ENCODE peak calls at places on chromosomes 16 and 17, in five cellular contexts. R is EH, P is C1 segment of cervical spinal cord, Y is DMS 273 treated with DMSO at 0.1 percent for 48 hours, L is psoas muscle. D is an unnamed sample.
A peak's percentile ranks its signal among the peaks of the same experiment; 100 is the strongest.

GRCh38 chr17:6608321-6608720 is 32.2 kb downstream of the KIAA0753 start:
- DNase-seq in R (peak; percentile 36), P (no peak), Y (no peak), L (no peak), D (no peak)

GRCh38 chr17:13154403-13154802 is 136.6 kb upstream of the ELAC2 start:
- DNase-seq in R (peak; percentile 19), P (no peak), Y (no peak), L (no peak), D (no peak)

GRCh38 chr17:4604111-4604644 is 19.8 kb downstream of the SMTNL2 start:
- DNase-seq in R (peak; percentile 62), P (no peak), Y (peak; percentile 92), L (peak; percentile 94), D (no peak)

GRCh38 chr17:48181653-48182052 is 74.1 kb downstream of the SNX11 start:
- DNase-seq in R (peak; percentile 50), P (no peak), Y (no peak), L (no peak), D (no peak)

GRCh38 chr16:80804451-80805383 is at the start of gene CDYL2:
- DNase-seq in R (peak; percentile 69), P (peak; percentile 5), Y (no peak), L (no peak), D (no peak)

GRCh38 chr16:72434159-72434558 is 262.2 kb upstream of the PMFBP1 start:
- DNase-seq in R (peak; percentile 36), P (no peak), Y (no peak), L (no peak), D (no peak)

GRCh38 chr17:39726617-39727016 is 3.7 kb downstream of the MIEN1 start:
- DNase-seq in R (no peak), P (no peak), Y (no peak), L (no peak), D (no peak)

GRCh38 chr17:19024101-19025078 is 19.8 kb upstream of the FAM83G start:
- DNase-seq in R (peak; percentile 69), P (no peak), Y (no peak), L (peak; percentile 39), D (no peak)

GRCh38 chr17:72702998-72703397 is 389.5 kb downstream of the SLC39A11 start:
- DNase-seq in R (peak; percentile 86), P (no peak), Y (peak; percentile 26), L (no peak), D (no peak)

GRCh38 chr17:12958786-12959185 is 59.0 kb downstream of the ELAC2 start:
- DNase-seq in R (peak; percentile 71), P (no peak), Y (no peak), L (no peak), D (peak; percentile 7)

GRCh38 chr16:48123104-48123788 is 32.5 kb downstream of the ABCC12 start:
- DNase-seq in R (peak; percentile 99), P (peak; percentile 58), Y (no peak), L (no peak), D (no peak)

GRCh38 chr16:69384974-69385373 is 833 bp downstream of the TERF2 start:
- DNase-seq in R (no peak), P (no peak), Y (no peak), L (no peak), D (no peak)

GRCh38 chr16:83318390-83318789 is 489.4 kb upstream of the HSBP1 start:
- DNase-seq in R (no peak), P (no peak), Y (no peak), L (no peak), D (no peak)

GRCh38 chr17:37212184-37212583 is 163.6 kb upstream of the C17orf78 start:
- DNase-seq in R (peak; percentile 9), P (no peak), Y (no peak), L (no peak), D (no peak)

D was measured in nucleus accumbens.